ENCODE peak calls at places on chromosomes 13 and 19, in nine cellular contexts. Z is tibial nerve, U is ovary, B is uterus, R is left ventricle myocardium inferior, X is BE2C, L is fibroblast of mammary gland, H is astrocyte of the spinal cord, O is mammary epithelial cell. Q is an unnamed sample.

GRCh38 chr19:51016798-51017683 is 2.5 kb downstream of the KLK10 start:
- DNase-seq in O (peak), U (peak), X (peak), H (no peak), Z (peak), R (no peak), L (peak), B (no peak), Q (peak)

GRCh38 chr13:73063166-73063565 is 4.4 kb downstream of the KLF5 start:
- DNase-seq in R (no peak), U (no peak), B (no peak), Z (no peak), H (no peak), O (no peak), L (no peak), X (no peak), Q (no peak)

GRCh38 chr19:53519431-53519830 is 18.5 kb upstream of the ZNF331 start:
- DNase-seq in X (no peak), L (no peak), Z (no peak), O (no peak), H (no peak), U (peak), R (no peak), B (peak), Q (peak)

GRCh38 chr13:113764793-113765190 is 5.8 kb downstream of the TMEM255B start:
- DNase-seq in R (no peak), B (no peak), O (no peak), X (no peak), L (no peak), Z (no peak), U (no peak), H (no peak), Q (no peak)

GRCh38 chr13:81781471-81781870 is 1440.5 kb upstream of the SPRY2 start:
- DNase-seq in U (no peak), O (no peak), X (no peak), L (no peak), B (no peak), Z (no peak), R (no peak), H (no peak), Q (no peak)

GRCh38 chr13:61123533-61124269 is 291.9 kb downstream of the PCDH20 start:
- DNase-seq in B (no peak), O (no peak), R (no peak), L (no peak), X (no peak), Z (no peak), U (no peak), H (no peak), Q (no peak)

GRCh38 chr13:24923305-24923640 is 159.3 kb downstream of the RNF17 start:
- DNase-seq in X (no peak), L (peak), R (no peak), B (no peak), Z (peak), U (no peak), H (peak), O (no peak), Q (peak)

GRCh38 chr13:36430247-36431203 is 1.8 kb upstream of the CCNA1 start:
- DNase-seq in H (no peak), R (peak), X (no peak), O (no peak), U (no peak), B (peak), L (no peak), Z (no peak), Q (peak)

GRCh38 chr19:38142176-38143035 is 81.6 kb downstream of the DPF1 start:
- DNase-seq in Z (peak), U (peak), H (peak), L (peak), O (peak), X (peak), R (peak), B (peak), Q (peak)

GRCh38 chr19:44608391-44608821 is 5.0 kb upstream of the IGSF23 start:
- DNase-seq in X (no peak), L (peak), B (no peak), Z (no peak), H (peak), U (no peak), O (no peak), R (no peak), Q (peak)

GRCh38 chr13:51826606-51827005 is 18.4 kb downstream of the TMEM272 start:
- DNase-seq in X (no peak), Z (no peak), B (peak), H (no peak), R (peak), U (no peak), O (peak), L (no peak), Q (peak)

GRCh38 chr13:106528711-106529414 is 6.6 kb downstream of the EFNB2 start:
- DNase-seq in L (no peak), Z (no peak), U (no peak), H (no peak), O (no peak), R (no peak), X (no peak), B (no peak), Q (no peak)

GRCh38 chr13:44693156-44693826 is 117.2 kb upstream of the TSC22D1 start:
- DNase-seq in X (no peak), L (no peak), R (no peak), H (no peak), U (no peak), O (no peak), B (no peak), Z (no peak), Q (no peak)

GRCh38 chr19:17761148-17761547 is 9.9 kb downstream of the FCHO1 start:
- DNase-seq in X (no peak), R (no peak), H (no peak), O (no peak), L (no peak), U (no peak), B (no peak), Z (no peak), Q (no peak)

DNA sequence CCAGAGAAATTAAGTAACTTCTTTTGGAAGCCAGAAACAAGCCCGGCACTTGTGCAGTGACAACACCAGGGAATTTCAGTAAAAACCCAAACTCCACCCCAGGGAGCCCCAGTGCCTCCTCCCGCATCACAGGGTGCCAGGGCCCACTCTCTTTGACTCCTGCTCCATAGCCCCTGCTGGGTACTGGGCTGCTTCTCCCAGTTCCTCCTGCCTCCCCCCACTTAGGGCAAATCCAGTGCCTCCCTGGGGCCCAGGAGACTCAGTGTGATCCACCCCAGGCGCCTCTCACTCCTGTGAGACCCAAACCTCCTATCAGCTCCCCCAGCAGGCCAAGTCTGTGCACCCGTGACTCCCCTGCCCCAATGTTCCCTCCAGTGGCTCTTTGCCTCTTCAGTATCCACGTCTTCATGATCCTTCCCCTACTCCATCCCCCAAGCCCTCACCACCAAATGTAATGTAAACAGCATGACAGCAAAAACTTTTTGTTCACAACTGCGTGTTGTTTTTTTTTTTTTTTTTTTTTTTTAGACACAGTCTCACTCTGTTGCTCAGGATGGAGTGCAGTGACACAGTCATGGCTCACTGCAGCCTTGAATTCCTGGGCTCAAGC is 2.3 kb upstream of the FFAR3 start:
- DNase-seq in B (no peak), H (no peak), X (no peak), O (no peak), R (no peak), Z (no peak), L (no peak), U (no peak), Q (peak)
- TF ChIP-seq CTCF in B (no peak), H (no peak), X (no peak), O (no peak), R (no peak), Z (no peak), L (no peak), U (no peak), Q (no peak)

GRCh38 chr19:48210005-48210404 is 39.5 kb downstream of the ZSWIM9 start:
- DNase-seq in H (no peak), U (no peak), Z (no peak), L (no peak), O (no peak), R (no peak), X (no peak), B (no peak), Q (no peak)
- H3K4me3 ChIP-seq in H (no peak), U (no peak), Z (no peak), L (no peak), O (no peak), R (no peak), X (no peak), B (no peak), Q (no peak)

DNA sequence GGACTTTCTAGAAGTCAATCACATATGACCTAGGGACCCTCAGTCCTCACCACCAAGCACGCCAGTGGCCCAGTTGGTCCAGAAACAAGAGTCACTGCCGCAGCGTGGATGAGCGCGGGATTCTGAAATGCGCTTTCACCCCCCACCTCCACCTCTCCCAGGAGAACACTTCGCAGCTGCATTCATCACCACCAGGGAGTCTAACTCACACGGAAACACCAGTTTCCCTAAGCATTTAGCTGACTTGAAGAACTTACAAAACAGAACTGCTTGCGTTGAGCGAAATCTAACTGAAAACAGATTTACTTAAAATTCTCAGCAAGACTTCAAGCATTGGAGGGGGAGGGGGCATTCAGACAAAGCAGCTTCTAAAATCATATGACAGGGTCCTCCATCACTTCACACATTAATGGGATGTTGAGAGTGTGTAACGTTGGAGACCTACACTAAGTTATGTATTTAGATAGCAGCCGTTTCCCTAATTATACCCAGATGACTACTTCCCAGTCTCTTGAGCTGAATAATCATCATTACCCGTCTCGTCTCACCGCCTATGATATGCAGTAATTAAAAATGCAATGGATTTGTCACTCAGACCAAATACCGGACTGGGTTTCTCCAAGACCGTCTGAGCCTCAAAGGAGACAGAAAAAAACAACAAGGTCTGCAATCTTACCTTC is 258.3 kb upstream of the IRS2 start:
- DNase-seq in L (peak), Z (no peak), R (no peak), B (no peak), U (no peak), H (peak), O (no peak), X (no peak), Q (peak)
- TF ChIP-seq CTCF in L (peak), Z (no peak), R (no peak), B (no peak), U (no peak), H (no peak), O (no peak), X (no peak), Q (peak)

GRCh38 chr13:109344552-109345157 is 441.7 kb downstream of the IRS2 start:
- DNase-seq in U (no peak), O (peak), L (peak), H (peak), X (no peak), R (no peak), Z (no peak), B (no peak), Q (peak)

GRCh38 chr13:109351236-109351635 is 435.1 kb downstream of the IRS2 start:
- DNase-seq in B (no peak), Z (no peak), O (no peak), U (no peak), R (no peak), H (no peak), L (no peak), X (no peak), Q (no peak)

GRCh38 chr13:109348514-109349340 is 437.7 kb downstream of the IRS2 start:
- DNase-seq in O (peak), R (no peak), Z (no peak), H (peak), X (no peak), L (peak), U (no peak), B (no peak), Q (peak)

GRCh38 chr13:109346060-109346459 is 440.3 kb downstream of the IRS2 start:
- DNase-seq in X (peak), R (no peak), Z (no peak), O (no peak), H (no peak), B (no peak), L (no peak), U (no peak), Q (no peak)

DNA sequence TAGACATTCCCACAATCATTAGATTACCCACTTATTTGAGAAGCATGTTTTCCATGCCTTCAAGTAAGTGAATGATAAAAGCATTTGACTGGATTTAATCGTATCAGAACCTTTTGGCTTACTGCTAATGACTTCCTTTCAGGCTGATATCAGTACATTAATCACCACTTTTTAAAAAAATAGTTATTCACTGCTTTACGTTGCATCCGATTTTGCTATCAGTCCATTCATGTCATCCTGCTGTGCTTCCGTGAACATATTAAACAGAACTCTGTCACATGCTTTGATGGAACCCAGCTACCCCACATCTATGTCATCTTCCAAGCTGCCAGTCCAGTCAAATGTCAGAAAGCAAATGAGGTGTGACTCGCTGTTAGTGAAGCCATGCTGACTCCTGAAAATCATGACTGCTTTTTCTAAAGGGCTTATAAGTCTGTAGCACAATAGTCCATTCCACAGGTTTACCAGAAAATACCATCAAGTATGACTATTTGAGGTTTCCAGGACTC is 440.9 kb downstream of the IRS2 start:
- DNase-seq in H (peak), X (peak), U (no peak), O (peak), Z (no peak), B (no peak), R (no peak), L (peak), Q (peak)
- H3K4me3 ChIP-seq in H (no peak), X (peak), U (no peak), O (no peak), Z (no peak), B (no peak), R (no peak), L (no peak), Q (peak)

GRCh38 chr13:42875448-42876269 is 94.3 kb downstream of the FAM216B start:
- DNase-seq in B (no peak), U (peak), Z (no peak), O (no peak), R (no peak), H (peak), L (peak), X (peak), Q (peak)
- TF ChIP-seq CTCF in B (peak), U (no peak), Z (no peak), O (no peak), R (no peak), H (peak), L (peak), X (peak), Q (peak)